ENCODE peak calls at places on chromosome 9, in eight cellular contexts. S is activated T-cell treated with anti-CD3 and anti-CD28 coated beads for 24 hours; H is non-pigmented ciliary epithelial cell; C is T1000; F is stimulated activated CD8-positive, alpha-beta memory T cell treated with anti-CD3 and anti-CD28 coated beads, Interleukin-12 subunit alpha, Interleukin-12 subunit beta, amount 100 ng/mL, for 1 hour; J is naive thymus-derived CD8-positive, alpha-beta T cell; K is activated CD4-positive, alpha-beta T cell treated with anti-CD3 and anti-CD28 coated beads, Interleukin-2, amount 50 U/mL, for 1 hour; N is T47D. I is an unnamed sample.

GRCh38 chr9:31210982-31211570 is 1173.4 kb upstream of the ACO1 start:
- DNase-seq in S (no peak), H (no peak), C (no peak), F (no peak), J (no peak), K (no peak), N (no peak), I (peak; percentile 8)

GRCh38 chr9:13427587-13427986 is 148.1 kb upstream of the MPDZ start:
- DNase-seq in S (no peak), H (no peak), C (no peak), F (no peak), J (no peak), K (no peak), N (no peak), I (no peak)

GRCh38 chr9:2307480-2307879 is 292.3 kb downstream of the SMARCA2 start:
- DNase-seq in S (no peak), H (peak; percentile 14), C (no peak), F (no peak), J (no peak), K (no peak), N (no peak), I (no peak)

GRCh38 chr9:130880599-130881220 is 15.9 kb downstream of the QRFP start:
- DNase-seq in S (no peak), H (no peak), C (no peak), F (no peak), J (no peak), K (no peak), N (no peak), I (no peak)

GRCh38 chr9:136010615-136011341 is 49.6 kb upstream of the UBAC1 start:
- DNase-seq in S (no peak), H (no peak), C (no peak), F (no peak), J (no peak), K (no peak), N (no peak), I (no peak)

GRCh38 chr9:97632406-97632991 is 669 bp downstream of the TSTD2 start:
- DNase-seq in S (no peak), H (peak; percentile 43), C (no peak), F (peak; percentile 2), J (peak; percentile 4), K (peak; percentile 6), N (no peak), I (no peak)

GRCh38 chr9:79619930-79620329 is 48.2 kb downstream of the TLE4 start:
- DNase-seq in S (no peak), H (no peak), C (no peak), F (no peak), J (no peak), K (no peak), N (no peak), I (no peak)

GRCh38 chr9:131685753-131686706 is 53.8 kb downstream of the RAPGEF1 start:
- DNase-seq in S (no peak), H (no peak), C (no peak), F (no peak), J (no peak), K (no peak), N (no peak), I (no peak)

GRCh38 chr9:91640428-91640827 is 216.8 kb upstream of the NFIL3 start:
- DNase-seq in S (no peak), H (no peak), C (no peak), F (no peak), J (no peak), K (no peak), N (no peak), I (no peak)

GRCh38 chr9:137317979-137318511 is 16.0 kb upstream of the NRARP start:
- DNase-seq in S (no peak), H (no peak), C (no peak), F (no peak), J (no peak), K (no peak), N (no peak), I (no peak)

GRCh38 chr9:38048319-38048969 is 20.6 kb downstream of the SHB start:
- DNase-seq in S (no peak), H (no peak), C (no peak), F (no peak), J (no peak), K (no peak), N (no peak), I (no peak)

GRCh38 chr9:126043691-126044090 is 282.9 kb upstream of the MVB12B start:
- DNase-seq in S (no peak), H (no peak), C (no peak), F (no peak), J (no peak), K (no peak), N (no peak), I (no peak)

GRCh38 chr9:19028835-19029451 is 4.1 kb downstream of the SAXO1 start:
- DNase-seq in S (peak; percentile 12), H (peak; percentile 46), C (peak; percentile 12), F (no peak), J (no peak), K (no peak), N (peak; percentile 63), I (peak; percentile 59)

GRCh38 chr9:5355817-5356216 is 16.1 kb upstream of the RLN1 start:
- DNase-seq in S (no peak), H (no peak), C (no peak), F (no peak), J (no peak), K (no peak), N (no peak), I (no peak)

GRCh38 chr9:138103824-138104206 is 226.2 kb downstream of the CACNA1B start:
- DNase-seq in S (no peak), H (no peak), C (no peak), F (no peak), J (no peak), K (no peak), N (no peak), I (no peak)

GRCh38 chr9:76987594-76988200 is 31.8 kb upstream of the FOXB2 start:
- DNase-seq in S (no peak), H (no peak), C (no peak), F (no peak), J (no peak), K (no peak), N (peak; percentile 26), I (no peak)

GRCh38 chr9:120331913-120332312 is 248.1 kb downstream of the CDK5RAP2 start:
- DNase-seq in S (no peak), H (no peak), C (no peak), F (no peak), J (no peak), K (no peak), N (no peak), I (no peak)

GRCh38 chr9:121566401-121567141 is 66.9 kb upstream of the GGTA1 start:
- DNase-seq in S (no peak), H (no peak), C (no peak), F (no peak), J (no peak), K (no peak), N (no peak), I (no peak)

GRCh38 chr9:14251146-14252071 is 62.5 kb downstream of the NFIB start:
- DNase-seq in S (no peak), H (no peak), C (peak; percentile 58), F (no peak), J (no peak), K (no peak), N (peak; percentile 2), I (no peak)

GRCh38 chr9:127346584-127346983 is 50.4 kb upstream of the SLC2A8 start:
- DNase-seq in S (no peak), H (no peak), C (no peak), F (no peak), J (no peak), K (no peak), N (no peak), I (no peak)

GRCh38 chr9:131700765-131701433 is 39.0 kb downstream of the RAPGEF1 start:
- DNase-seq in S (no peak), H (no peak), C (no peak), F (no peak), J (no peak), K (no peak), N (no peak), I (no peak)

GRCh38 chr9:94083384-94083783 is 880 bp upstream of the PTPDC1 start:
- DNase-seq in S (no peak), H (no peak), C (no peak), F (no peak), J (no peak), K (no peak), N (no peak), I (no peak)

I was measured in CD4-positive, CD25-positive, alpha-beta regulatory T cell.